ENCODE peak calls at places on chromosomes 13 and 19, in four cellular contexts. H is heart left ventricle, J is Peyer's patch, G is ovary. C is an unnamed sample.
A peak's percentile ranks its signal among the peaks of the same experiment; 100 is the strongest.

GRCh38 chr19:55699221-55699620 is 24.2 kb downstream of the EPN1 start:
- DNase-seq in H (no peak), J (no peak), G (no peak), C (peak; percentile 18)

GRCh38 chr13:89925107-89925506 is 1422.4 kb upstream of the MIR17HG start:
- DNase-seq in H (no peak), J (no peak), G (no peak), C (no peak)

GRCh38 chr13:77751513-77752456 is 54.3 kb downstream of the SLAIN1 start:
- DNase-seq in H (peak; percentile 12), J (no peak), G (no peak), C (peak; percentile 66)

GRCh38 chr13:80923907-80924306 is 583.0 kb upstream of the SPRY2 start:
- DNase-seq in H (no peak), J (no peak), G (no peak), C (no peak)

GRCh38 chr13:112510002-112510780 is 77.8 kb downstream of the TUBGCP3 start:
- DNase-seq in H (no peak), J (no peak), G (no peak), C (peak; percentile 18)

GRCh38 chr13:97125051-97125809 is 96.9 kb upstream of the MBNL2 start:
- DNase-seq in H (no peak), J (no peak), G (peak; percentile 40), C (peak; percentile 71)

GRCh38 chr13:75258159-75258782 is 223.7 kb downstream of the TBC1D4 start:
- DNase-seq in H (no peak), J (no peak), G (no peak), C (no peak)

GRCh38 chr13:58955546-58956385 is 1208.0 kb downstream of the DIAPH3 start:
- DNase-seq in H (no peak), J (no peak), G (no peak), C (no peak)

GRCh38 chr13:22081430-22081829 is 410.6 kb downstream of the FGF9 start:
- DNase-seq in H (no peak), J (no peak), G (no peak), C (no peak)

GRCh38 chr19:35887197-35887596 is 13.1 kb downstream of the NFKBID start:
- DNase-seq in H (no peak), J (no peak), G (no peak), C (no peak)

GRCh38 chr19:3179739-3180293 is 1.2 kb downstream of the S1PR4 start:
- DNase-seq in H (no peak), J (peak; percentile 36), G (peak; percentile 20), C (no peak)

GRCh38 chr13:60411983-60412382 is 15.0 kb downstream of the TDRD3 start:
- DNase-seq in H (no peak), J (no peak), G (no peak), C (no peak)

GRCh38 chr19:4703671-4704316 is 19.8 kb downstream of the DPP9 start:
- DNase-seq in H (no peak), J (no peak), G (no peak), C (no peak)

GRCh38 chr13:53839461-53839860 is 810.8 kb downstream of the OLFM4 start:
- DNase-seq in H (no peak), J (no peak), G (no peak), C (no peak)

GRCh38 chr13:101579291-101579802 is 126.9 kb downstream of the ITGBL1 start:
- DNase-seq in H (no peak), J (no peak), G (no peak), C (no peak)

GRCh38 chr13:60043262-60043661 is 120.5 kb downstream of the DIAPH3 start:
- DNase-seq in H (no peak), J (no peak), G (no peak), C (no peak)

GRCh38 chr13:46668302-46668720 is 115.3 kb downstream of the LRCH1 start:
- DNase-seq in H (peak; percentile 64), J (no peak), G (no peak), C (peak; percentile 47)

GRCh38 chr13:112448621-112449544 is 72.7 kb downstream of the SPACA7 start:
- DNase-seq in H (no peak), J (no peak), G (no peak), C (peak; percentile 1)

GRCh38 chr13:29934531-29935308 is 84.3 kb upstream of the UBL3 start:
- DNase-seq in H (no peak), J (no peak), G (no peak), C (no peak)

GRCh38 chr19:33621811-33622504 is at the start of gene CHST8:
- DNase-seq in H (peak; percentile 39), J (no peak), G (peak; percentile 71), C (peak; percentile 18)

GRCh38 chr19:12676384-12676792 is 5.3 kb downstream of the DHPS start:
- DNase-seq in H (peak; percentile 73), J (peak; percentile 86), G (peak; percentile 79), C (peak; percentile 89)
- TF ChIP-seq POLR2A in H (no peak), J (no peak), G (no peak), C (no peak)

GRCh38 chr13:111123221-111123620 is 8.1 kb downstream of the ARHGEF7 start:
- DNase-seq in H (no peak), J (no peak), G (no peak), C (no peak)

GRCh38 chr13:111121421-111121820 is 6.3 kb downstream of the ARHGEF7 start:
- DNase-seq in H (no peak), J (no peak), G (no peak), C (no peak)

GRCh38 chr13:111122056-111122455 is 6.9 kb downstream of the ARHGEF7 start:
- DNase-seq in H (no peak), J (no peak), G (no peak), C (no peak)

GRCh38 chr13:111123649-111124048 is 8.5 kb downstream of the ARHGEF7 start:
- DNase-seq in H (no peak), J (no peak), G (no peak), C (no peak)

GRCh38 chr13:111122631-111123030 is 7.5 kb downstream of the ARHGEF7 start:
- DNase-seq in H (no peak), J (no peak), G (no peak), C (no peak)
- H3K4me3 ChIP-seq in H (no peak overlapping the region), J (no peak overlapping the region), G (no peak overlapping the region), C (no peak overlapping the region)

GRCh38 chr19:13159713-13160112 is 9.5 kb downstream of the IER2 start:
- DNase-seq in H (no peak), J (no peak), G (no peak), C (no peak)

GRCh38 chr19:13163609-13164364 is 13.6 kb downstream of the IER2 start:
- DNase-seq in H (peak; percentile 76), J (peak; percentile 74), G (peak; percentile 83), C (peak; percentile 84)

GRCh38 chr19:13162749-13163608 is 12.8 kb downstream of the IER2 start:
- DNase-seq in H (peak; percentile 98), J (peak; percentile 92), G (peak; percentile 96), C (peak; percentile 99)

GRCh38 chr19:13156968-13157882 is 7.0 kb downstream of the IER2 start:
- DNase-seq in H (no peak), J (no peak), G (no peak), C (no peak)

DNA sequence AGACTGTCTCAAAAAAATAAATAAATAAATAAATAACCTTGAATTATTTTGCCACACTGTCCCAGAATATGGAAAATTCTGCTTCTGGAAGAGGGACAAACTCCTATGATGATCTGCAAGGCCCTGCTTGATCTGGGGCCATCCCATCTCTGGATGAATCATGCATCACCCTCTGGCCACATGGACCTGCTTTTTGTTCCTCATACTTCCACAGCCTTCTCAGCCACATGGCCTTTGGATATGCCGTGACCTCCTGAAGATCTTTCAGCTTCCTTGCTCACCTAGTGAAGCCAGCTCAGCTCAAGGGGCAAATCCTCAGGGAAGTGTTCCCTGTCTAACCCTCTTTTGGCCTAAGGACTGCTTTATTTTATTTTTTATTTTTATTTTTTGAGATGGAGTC is 10.3 kb downstream of the IER2 start:
- DNase-seq in H (no peak), J (no peak), G (no peak), C (peak; percentile 54)
- H3K4me1 ChIP-seq in H (peaks cover 24% of the 10 kb centered on the region), J (peaks cover 17% of the 10 kb centered on the region), G (peaks cover 7% of the 10 kb centered on the region), C (peaks cover 21% of the 10 kb centered on the region)

GRCh38 chr19:19053508-19054314 is 10.1 kb upstream of the SLC25A42 start:
- DNase-seq in H (peak; percentile 59), J (peak; percentile 47), G (peak; percentile 75), C (peak; percentile 64)
- TF ChIP-seq POLR2A in H (no peak), J (no peak), G (no peak), C (no peak)

GRCh38 chr19:41376998-41377365 is 649 bp downstream of the TMEM91 start:
- DNase-seq in H (no peak), J (no peak), G (no peak), C (no peak)
- H3K4me3 ChIP-seq in H (peak overlapping the region; percentile 43), J (peak overlapping the region; percentile 48), G (peak overlapping the region; percentile 52), C (peak overlapping the region; percentile 67)

DNA sequence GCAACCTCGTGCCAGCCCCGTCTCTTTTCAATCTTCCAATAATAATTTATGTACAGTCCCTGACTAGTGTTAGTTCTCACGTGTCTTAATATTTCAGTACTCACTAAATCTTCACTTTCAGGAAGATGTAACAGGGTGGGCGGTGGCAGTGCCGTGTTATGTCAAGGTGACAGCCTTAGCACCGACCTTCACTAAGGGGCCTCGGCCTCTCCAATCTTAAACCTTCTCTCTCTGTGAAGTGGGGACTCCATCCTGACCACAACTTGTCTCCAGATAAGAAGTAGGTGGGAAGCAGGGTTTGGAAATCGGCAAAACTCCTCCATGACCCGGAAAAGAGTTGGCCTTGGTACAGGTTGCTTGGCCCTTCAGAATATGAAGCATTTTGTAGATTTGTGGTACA is 1.8 kb downstream of the RPS19 start:
- DNase-seq in H (no peak), J (no peak), G (no peak), C (no peak)
- H3K4me1 ChIP-seq in H (peaks cover 25% of the 10 kb centered on the region), J (no peaks in the 10 kb centered on the region), G (peaks cover 6% of the 10 kb centered on the region), C (peaks cover 36% of the 10 kb centered on the region)

GRCh38 chr13:38350114-38350617 is 515 bp downstream of the UFM1 start:
- DNase-seq in H (peak; percentile 50), J (peak; percentile 56), G (peak; percentile 71), C (peak; percentile 78)
- TF ChIP-seq POLR2A in H (no peak), J (no peak), G (no peak), C (no peak)

GRCh38 chr19:51602189-51602854 is 27.9 kb downstream of the SIGLEC5 start:
- DNase-seq in H (no peak), J (no peak), G (no peak), C (no peak)
- H3K4me3 ChIP-seq in H (no peak overlapping the region), J (peak overlapping the region; percentile 35), G (no peak overlapping the region), C (no peak overlapping the region)